ENCODE peak calls at places on chromosomes 2 and 18, in four cellular contexts. One of them, this sample, is unnamed.

GRCh38 chr2:167480232-167480985 is 592.1 kb downstream of the XIRP2 start:
- DNase-seq in K562: no peak
- DNase-seq in HepG2: no peak
- DNase-seq in GM12878: no peak
- DNase-seq in this sample: no peak

GRCh38 chr2:169165791-169166190 is 96.4 kb downstream of the DHRS9 start:
- DNase-seq in K562: no peak
- DNase-seq in HepG2: no peak
- DNase-seq in GM12878: no peak
- DNase-seq in this sample: no peak

GRCh38 chr2:99879481-99879880 is 262.9 kb downstream of the AFF3 start:
- DNase-seq in K562: no peak
- DNase-seq in HepG2: no peak
- DNase-seq in GM12878: no peak
- DNase-seq in this sample: no peak

GRCh38 chr2:232482301-232483238 is 5.1 kb downstream of the ECEL1 start:
- DNase-seq in K562: no peak
- DNase-seq in HepG2: no peak
- DNase-seq in GM12878: no peak
- DNase-seq in this sample: no peak

GRCh38 chr2:75465317-75465998 is 95.3 kb downstream of the EVA1A start:
- DNase-seq in K562: no peak
- DNase-seq in HepG2: peak
- DNase-seq in GM12878: no peak
- DNase-seq in this sample: peak

GRCh38 chr2:62296034-62296832 is 100.3 kb downstream of the B3GNT2 start:
- DNase-seq in K562: peak
- DNase-seq in HepG2: no peak
- DNase-seq in GM12878: no peak
- DNase-seq in this sample: no peak

GRCh38 chr18:80154293-80154692 is 45.2 kb downstream of the ADNP2 start:
- DNase-seq in K562: peak
- DNase-seq in HepG2: peak
- DNase-seq in GM12878: peak
- DNase-seq in this sample: peak

GRCh38 chr18:25921677-25922421 is 168.6 kb downstream of the SS18 start:
- DNase-seq in K562: peak
- DNase-seq in HepG2: peak
- DNase-seq in GM12878: peak
- DNase-seq in this sample: peak

GRCh38 chr2:29295843-29296242 is 180.6 kb downstream of the CLIP4 start:
- DNase-seq in K562: no peak
- DNase-seq in HepG2: no peak
- DNase-seq in GM12878: no peak
- DNase-seq in this sample: no peak

GRCh38 chr2:240799183-240799740 is 20.8 kb downstream of the KIF1A start:
- DNase-seq in K562: no peak
- DNase-seq in HepG2: no peak
- DNase-seq in GM12878: no peak
- DNase-seq in this sample: no peak

GRCh38 chr2:103527278-103527677 is 765.4 kb downstream of the TMEM182 start:
- DNase-seq in K562: no peak
- DNase-seq in HepG2: no peak
- DNase-seq in GM12878: no peak
- DNase-seq in this sample: no peak

GRCh38 chr18:69874058-69874457 is 73.6 kb downstream of the CD226 start:
- DNase-seq in K562: no peak
- DNase-seq in HepG2: peak
- DNase-seq in GM12878: no peak
- DNase-seq in this sample: no peak

GRCh38 chr2:240429872-240430491 is 5.5 kb upstream of the GPC1 start:
- DNase-seq in K562: no peak
- DNase-seq in HepG2: peak
- DNase-seq in GM12878: no peak
- DNase-seq in this sample: no peak

GRCh38 chr2:113213061-113213930 is 39.5 kb downstream of the PSD4 start:
- DNase-seq in K562: no peak
- DNase-seq in HepG2: no peak
- DNase-seq in GM12878: no peak
- DNase-seq in this sample: no peak

GRCh38 chr2:171200469-171200868 is 39.8 kb upstream of the TLK1 start:
- DNase-seq in K562: no peak
- DNase-seq in HepG2: no peak
- DNase-seq in GM12878: no peak
- DNase-seq in this sample: no peak

GRCh38 chr2:227853204-227853629 is 18.2 kb upstream of the DAW1 start:
- DNase-seq in K562: no peak
- DNase-seq in HepG2: no peak
- DNase-seq in GM12878: no peak
- DNase-seq in this sample: no peak

GRCh38 chr2:101175991-101176390 is 24.8 kb upstream of the TBC1D8 start:
- DNase-seq in K562: no peak
- DNase-seq in HepG2: peak
- DNase-seq in GM12878: no peak
- DNase-seq in this sample: no peak

GRCh38 chr2:23618696-23619530 is 233.9 kb downstream of the KLHL29 start:
- DNase-seq in K562: no peak
- DNase-seq in HepG2: no peak
- DNase-seq in GM12878: no peak
- DNase-seq in this sample: no peak

GRCh38 chr2:886072-887022 is 64.3 kb upstream of the SNTG2 start:
- DNase-seq in K562: no peak
- DNase-seq in HepG2: no peak
- DNase-seq in GM12878: no peak
- DNase-seq in this sample: no peak

GRCh38 chr2:190460533-190460932 is 52.4 kb downstream of the MFSD6 start:
- DNase-seq in K562: no peak
- DNase-seq in HepG2: no peak
- DNase-seq in GM12878: no peak
- DNase-seq in this sample: no peak

GRCh38 chr18:49052891-49053644 is 102.3 kb upstream of the SMAD7 start:
- DNase-seq in K562: no peak
- DNase-seq in HepG2: no peak
- DNase-seq in GM12878: no peak
- DNase-seq in this sample: no peak

GRCh38 chr2:120486441-120486840 is 140.5 kb downstream of the INHBB start:
- DNase-seq in K562: no peak
- DNase-seq in HepG2: no peak
- DNase-seq in GM12878: no peak
- DNase-seq in this sample: no peak

GRCh38 chr2:240168546-240169361 is 28.3 kb upstream of the OTOS start:
- DNase-seq in K562: no peak
- DNase-seq in HepG2: no peak
- DNase-seq in GM12878: no peak
- DNase-seq in this sample: no peak

GRCh38 chr2:15890936-15891905 is 49.1 kb upstream of the MYCN start:
- DNase-seq in K562: no peak
- DNase-seq in HepG2: peak
- DNase-seq in GM12878: no peak
- DNase-seq in this sample: no peak

GRCh38 chr2:236671820-236672520 is 102.3 kb downstream of the ACKR3 start:
- DNase-seq in K562: no peak
- DNase-seq in HepG2: no peak
- DNase-seq in GM12878: no peak
- DNase-seq in this sample: no peak

GRCh38 chr2:128069769-128070168 is 21.2 kb upstream of the UGGT1 start:
- DNase-seq in K562: no peak
- DNase-seq in HepG2: no peak
- DNase-seq in GM12878: no peak
- DNase-seq in this sample: no peak

GRCh38 chr18:22556271-22556990 is 138.7 kb upstream of the CTAGE1 start:
- DNase-seq in K562: no peak
- DNase-seq in HepG2: no peak
- DNase-seq in GM12878: no peak
- DNase-seq in this sample: no peak

GRCh38 chr2:69831354-69831905 is 2.0 kb downstream of the GMCL1 start:
- DNase-seq in K562: no peak
- DNase-seq in HepG2: peak
- DNase-seq in GM12878: no peak
- DNase-seq in this sample: no peak
- TF ChIP-seq FOXM1 in K562: no peak
- TF ChIP-seq FOXM1 in HepG2: no peak
- TF ChIP-seq FOXM1 in GM12878: no peak
- TF ChIP-seq FOXM1 in this sample: no peak

GRCh38 chr2:26197516-26197915 is 24.6 kb downstream of the GAREM2 start:
- DNase-seq in K562: no peak
- DNase-seq in HepG2: no peak
- DNase-seq in GM12878: no peak
- DNase-seq in this sample: no peak

GRCh38 chr2:26195006-26195961 is 22.4 kb downstream of the GAREM2 start:
- DNase-seq in K562: no peak
- DNase-seq in HepG2: no peak
- DNase-seq in GM12878: no peak
- DNase-seq in this sample: no peak

GRCh38 chr2:26193578-26194231 is 20.8 kb downstream of the GAREM2 start:
- DNase-seq in K562: no peak
- DNase-seq in HepG2: no peak
- DNase-seq in GM12878: no peak
- DNase-seq in this sample: no peak

GRCh38 chr2:26191316-26192159 is 18.6 kb downstream of the GAREM2 start:
- DNase-seq in K562: no peak
- DNase-seq in HepG2: no peak
- DNase-seq in GM12878: no peak
- DNase-seq in this sample: no peak

DNA sequence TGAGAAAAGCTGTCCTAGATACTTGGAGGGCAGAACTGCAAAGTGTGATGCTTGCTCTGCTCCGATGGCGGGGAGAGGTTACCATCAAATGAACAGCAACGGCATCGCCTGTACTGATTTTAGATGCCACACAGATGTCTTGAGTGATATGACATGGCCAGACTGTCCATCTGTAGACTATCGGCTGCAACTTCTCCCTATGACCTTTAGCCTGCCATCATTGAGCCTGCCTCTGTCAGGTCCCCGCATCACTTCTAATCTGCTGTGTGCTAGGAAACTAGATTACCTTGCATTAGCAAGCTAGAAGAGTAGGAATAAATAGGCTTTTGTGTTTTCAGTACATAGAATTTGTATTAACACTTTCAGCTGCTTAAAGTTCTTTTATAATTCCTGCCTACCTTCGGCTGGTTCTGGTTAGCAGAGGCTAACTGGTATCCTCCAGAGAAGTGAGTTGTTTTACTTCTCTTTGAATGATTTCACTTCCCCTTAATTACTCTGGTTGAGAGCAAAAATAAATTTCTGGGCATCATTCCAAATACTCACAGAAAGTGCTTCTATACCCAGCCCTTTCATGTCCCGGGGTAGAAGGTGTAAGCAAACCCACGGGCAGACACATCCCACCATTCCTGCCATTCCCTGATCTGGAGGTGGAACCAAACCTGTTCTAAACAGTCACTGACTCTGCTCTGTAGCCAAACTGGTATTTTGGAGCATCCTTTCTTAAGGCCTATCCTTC is 24.0 kb downstream of the GAREM2 start:
- DNase-seq in K562: no peak
- DNase-seq in HepG2: no peak
- DNase-seq in GM12878: peak
- DNase-seq in this sample: no peak
- TF ChIP-seq TARDBP in K562: no peak
- TF ChIP-seq TARDBP in HepG2: no peak
- TF ChIP-seq TARDBP in GM12878: no peak
- TF ChIP-seq TARDBP in this sample: no peak

DNA sequence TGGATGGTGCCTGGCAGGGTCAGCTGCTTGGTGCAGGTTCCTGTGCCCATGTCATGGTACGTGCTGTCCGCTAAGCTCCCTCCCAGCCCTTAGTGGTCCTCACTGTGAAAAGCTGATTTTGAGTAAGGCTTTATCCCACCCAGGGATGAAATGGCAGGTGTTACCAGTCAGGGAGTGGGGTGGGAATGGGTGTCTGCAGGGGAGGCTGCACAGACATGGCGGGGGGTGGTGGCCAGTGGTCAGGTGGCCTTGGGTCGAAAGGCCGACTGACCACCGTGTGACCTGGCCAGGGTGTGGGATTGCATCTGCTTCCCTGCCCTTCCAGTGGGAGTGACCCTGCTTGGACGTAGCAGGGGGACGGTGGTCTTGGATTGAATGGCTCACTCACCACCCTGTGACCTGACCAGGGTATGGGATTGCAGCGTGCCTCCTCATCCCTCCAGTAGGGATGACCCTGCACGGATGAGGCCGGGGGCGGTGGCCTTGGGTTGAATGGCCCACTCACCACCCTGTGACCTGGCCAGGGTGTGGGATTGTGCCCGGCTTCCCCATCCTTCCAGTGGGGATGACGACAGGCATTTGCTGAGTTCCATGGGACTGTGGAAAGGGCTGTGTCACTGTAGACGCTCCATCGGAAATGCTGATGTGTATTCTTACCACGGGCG is 29.8 kb downstream of the AGAP1 start:
- DNase-seq in K562: no peak
- DNase-seq in HepG2: no peak
- DNase-seq in GM12878: no peak
- DNase-seq in this sample: no peak
- TF ChIP-seq SP1 in K562: no peak
- TF ChIP-seq SP1 in HepG2: no peak
- TF ChIP-seq SP1 in GM12878: no peak
- TF ChIP-seq SP1 in this sample: no peak

GRCh38 chr2:213149949-213150314 is 1.5 kb downstream of the IKZF2 start:
- DNase-seq in K562: no peak
- DNase-seq in HepG2: no peak
- DNase-seq in GM12878: no peak
- DNase-seq in this sample: no peak

GRCh38 chr2:213149332-213149875 is 2.0 kb downstream of the IKZF2 start:
- DNase-seq in K562: no peak
- DNase-seq in HepG2: no peak
- DNase-seq in GM12878: no peak
- DNase-seq in this sample: no peak

GRCh38 chr2:213147550-213147949 is 3.9 kb downstream of the IKZF2 start:
- DNase-seq in K562: no peak
- DNase-seq in HepG2: no peak
- DNase-seq in GM12878: no peak
- DNase-seq in this sample: no peak

GRCh38 chr2:213150315-213150951 is 979 bp downstream of the IKZF2 start:
- DNase-seq in K562: no peak
- DNase-seq in HepG2: no peak
- DNase-seq in GM12878: no peak
- DNase-seq in this sample: no peak

DNA sequence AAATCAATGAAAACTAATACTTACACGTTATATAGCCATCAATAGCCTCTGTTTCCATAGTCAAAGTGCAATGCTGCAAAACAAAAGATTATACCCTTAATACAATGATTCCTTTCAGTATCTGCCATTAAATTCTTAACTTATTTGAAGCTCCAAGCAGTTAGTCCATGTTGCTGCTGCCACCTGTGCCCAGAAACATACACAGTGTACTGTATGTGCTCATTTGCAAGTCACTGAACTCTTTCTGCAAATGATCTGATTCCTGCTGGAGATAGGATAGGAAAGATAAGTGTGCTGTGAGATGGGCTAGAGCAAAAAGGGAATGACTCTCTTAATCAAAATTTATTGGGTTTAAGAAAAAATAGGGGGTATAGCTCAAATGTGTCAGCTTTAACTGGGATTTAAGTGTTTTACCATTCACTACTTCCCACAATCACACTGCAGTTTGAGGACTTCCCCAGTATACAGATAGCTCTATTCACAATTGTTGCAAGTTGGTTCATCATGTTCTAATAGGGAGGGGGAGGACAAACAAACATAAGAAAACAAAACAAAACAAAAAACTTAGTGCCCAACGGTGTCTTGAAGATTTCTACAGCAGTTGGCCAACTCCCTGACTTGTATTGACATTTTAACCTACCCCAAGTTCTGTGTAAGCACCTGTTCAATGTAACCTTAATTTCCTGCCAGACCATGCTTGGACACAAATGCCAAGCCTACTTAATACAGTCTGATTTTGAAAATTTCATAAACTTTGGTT is 2.7 kb downstream of the IKZF2 start:
- DNase-seq in K562: no peak
- DNase-seq in HepG2: no peak
- DNase-seq in GM12878: no peak
- DNase-seq in this sample: no peak
- TF ChIP-seq FOXM1 in K562: no peak
- TF ChIP-seq FOXM1 in HepG2: no peak
- TF ChIP-seq FOXM1 in GM12878: no peak
- TF ChIP-seq FOXM1 in this sample: no peak

This sample was measured in HEK293T.